ENCODE peak calls at places on chromosomes 6 and 20, in five cellular contexts. One of them, this sample, is unnamed.

GRCh38 chr6:47479156-47479541 is 1.6 kb downstream of the CD2AP start:
- DNase-seq in neuronal stem cell: no peak
- DNase-seq in IMR-90: peak; percentile 17
- DNase-seq in H1: no peak
- DNase-seq in trophoblast cell: no peak
- DNase-seq in this sample: peak; percentile 24

GRCh38 chr6:56359201-56359899 is 112.0 kb upstream of the COL21A1 start:
- DNase-seq in neuronal stem cell: peak; percentile 75
- DNase-seq in IMR-90: peak; percentile 79
- DNase-seq in H1: no peak
- DNase-seq in trophoblast cell: peak; percentile 53
- DNase-seq in this sample: peak; percentile 80

GRCh38 chr6:2165216-2165725 is 80.1 kb downstream of the GMDS start:
- DNase-seq in neuronal stem cell: no peak
- DNase-seq in IMR-90: no peak
- DNase-seq in H1: no peak
- DNase-seq in trophoblast cell: no peak
- DNase-seq in this sample: no peak

GRCh38 chr6:45789238-45789637 is 226.4 kb downstream of the CLIC5 start:
- DNase-seq in neuronal stem cell: no peak
- DNase-seq in IMR-90: no peak
- DNase-seq in H1: no peak
- DNase-seq in trophoblast cell: no peak
- DNase-seq in this sample: no peak

GRCh38 chr6:16244446-16244845 is 6.1 kb downstream of the GMPR start:
- DNase-seq in neuronal stem cell: no peak
- DNase-seq in IMR-90: no peak
- DNase-seq in H1: no peak
- DNase-seq in trophoblast cell: no peak
- DNase-seq in this sample: no peak

GRCh38 chr20:4216142-4216735 is 200.9 kb upstream of the RNF24 start:
- DNase-seq in neuronal stem cell: no peak
- DNase-seq in IMR-90: peak; percentile 38
- DNase-seq in H1: no peak
- DNase-seq in trophoblast cell: peak; percentile 93
- DNase-seq in this sample: no peak

GRCh38 chr20:32343438-32343837 is 14.7 kb upstream of the ASXL1 start:
- DNase-seq in neuronal stem cell: no peak
- DNase-seq in IMR-90: peak; percentile 85
- DNase-seq in H1: no peak
- DNase-seq in trophoblast cell: peak; percentile 27
- DNase-seq in this sample: peak; percentile 73

GRCh38 chr6:1667805-1668175 is 58.1 kb downstream of the FOXC1 start:
- DNase-seq in neuronal stem cell: no peak
- DNase-seq in IMR-90: no peak
- DNase-seq in H1: no peak
- DNase-seq in trophoblast cell: no peak
- DNase-seq in this sample: no peak

GRCh38 chr6:82875573-82876185 is 190.0 kb downstream of the UBE3D start:
- DNase-seq in neuronal stem cell: no peak
- DNase-seq in IMR-90: peak; percentile 91
- DNase-seq in H1: no peak
- DNase-seq in trophoblast cell: no peak
- DNase-seq in this sample: peak; percentile 62

GRCh38 chr20:24782801-24783630 is 166.1 kb upstream of the CST7 start:
- DNase-seq in neuronal stem cell: no peak
- DNase-seq in IMR-90: no peak
- DNase-seq in H1: no peak
- DNase-seq in trophoblast cell: no peak
- DNase-seq in this sample: no peak

GRCh38 chr6:39339557-39340555 is 17.4 kb upstream of the KCNK16 start:
- DNase-seq in neuronal stem cell: no peak
- DNase-seq in IMR-90: no peak
- DNase-seq in H1: no peak
- DNase-seq in trophoblast cell: no peak
- DNase-seq in this sample: peak; percentile 17

DNA sequence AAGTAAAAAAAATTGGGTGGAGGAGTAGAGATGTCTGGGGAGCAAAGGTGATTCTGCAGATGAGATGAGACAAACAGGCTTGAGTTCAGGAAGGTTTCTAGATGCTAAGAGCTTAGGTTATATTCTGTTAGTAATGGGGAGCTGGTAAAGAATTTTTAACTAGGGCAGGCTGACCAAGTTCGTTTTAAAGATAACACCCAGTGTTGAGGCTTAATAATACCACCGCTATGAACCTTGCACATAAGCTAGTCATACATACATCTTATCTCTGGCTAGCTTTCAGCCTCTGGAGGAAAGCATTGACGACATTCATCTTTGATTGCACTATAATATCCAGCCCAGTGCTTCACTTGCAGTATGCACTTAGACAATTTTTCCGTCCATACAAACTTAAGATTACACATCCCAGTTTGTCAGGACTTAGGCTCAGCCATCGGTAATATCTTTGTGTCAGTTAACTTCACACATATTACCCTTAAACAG is 12.1 kb downstream of the NHSL1 start:
- DNase-seq in neuronal stem cell: no peak
- DNase-seq in IMR-90: no peak
- DNase-seq in H1: no peak
- DNase-seq in trophoblast cell: no peak
- DNase-seq in this sample: no peak
- H3K23ac ChIP-seq in neuronal stem cell: no peak overlapping the region
- H3K23ac ChIP-seq in IMR-90: no peak overlapping the region
- H3K23ac ChIP-seq in H1: no peak overlapping the region
- H3K23ac ChIP-seq in trophoblast cell: no peak overlapping the region
- H3K23ac ChIP-seq in this sample: no peak overlapping the region

GRCh38 chr6:13934721-13935120 is 10.0 kb downstream of the RNF182 start:
- DNase-seq in neuronal stem cell: no peak
- DNase-seq in IMR-90: no peak
- DNase-seq in H1: no peak
- DNase-seq in trophoblast cell: no peak
- DNase-seq in this sample: no peak
- H3K4me3 ChIP-seq in neuronal stem cell: no peak overlapping the region
- H3K4me3 ChIP-seq in IMR-90: no peak overlapping the region
- H3K4me3 ChIP-seq in H1: no peak overlapping the region
- H3K4me3 ChIP-seq in trophoblast cell: no peak overlapping the region
- H3K4me3 ChIP-seq in this sample: no peak overlapping the region

DNA sequence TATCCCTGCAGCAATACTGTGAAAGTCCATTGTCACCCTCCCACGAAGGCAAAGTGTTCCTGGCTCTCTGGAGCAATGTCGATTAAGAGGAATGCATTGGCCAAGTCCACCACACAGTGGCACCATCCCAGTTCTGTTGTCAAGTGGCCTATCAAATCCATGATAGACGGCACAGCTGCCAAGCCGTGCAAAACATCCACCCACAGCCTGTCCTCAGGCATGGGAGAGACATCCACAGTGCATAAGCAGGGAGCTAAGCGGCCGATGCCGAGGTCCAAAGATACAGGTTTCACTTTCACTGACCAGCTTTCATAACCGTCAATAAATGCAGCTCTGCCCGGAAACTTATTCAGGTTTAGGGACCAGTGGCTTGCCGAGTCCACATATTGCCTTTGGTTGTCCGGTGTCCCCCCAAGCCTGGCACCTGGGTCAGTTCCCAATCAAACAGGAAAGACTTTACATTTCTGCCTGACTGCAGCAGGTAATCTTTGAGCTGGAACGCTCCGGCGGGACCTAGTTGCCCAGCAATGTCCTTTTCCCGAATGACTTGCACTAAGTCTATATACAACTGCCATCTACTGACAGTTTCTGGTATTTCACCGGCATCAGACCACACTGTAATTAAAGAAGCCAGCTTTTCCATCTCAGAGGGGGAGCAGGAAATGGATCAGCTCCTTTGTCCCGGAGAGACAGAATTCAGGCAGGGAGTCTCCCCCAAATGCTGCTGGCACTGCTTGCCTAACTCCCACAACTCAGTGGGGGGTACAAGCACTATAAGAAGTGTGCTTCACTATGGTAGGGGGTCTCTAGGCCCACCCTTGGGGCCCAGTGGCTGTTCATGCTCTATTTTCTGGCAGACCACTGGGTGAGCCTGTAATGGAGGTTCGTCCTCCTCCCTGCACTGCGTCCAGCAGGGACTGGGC is 6.3 kb downstream of the ZKSCAN3 start:
- DNase-seq in neuronal stem cell: peak; percentile 64
- DNase-seq in IMR-90: peak; percentile 91
- DNase-seq in H1: peak; percentile 62
- DNase-seq in trophoblast cell: peak; percentile 72
- DNase-seq in this sample: peak; percentile 93
- H4K91ac ChIP-seq in neuronal stem cell: no peak overlapping the region
- H4K91ac ChIP-seq in IMR-90: peak overlapping the region; percentile 76
- H4K91ac ChIP-seq in H1: peak overlapping the region; percentile 75
- H4K91ac ChIP-seq in trophoblast cell: no peak overlapping the region
- H4K91ac ChIP-seq in this sample: peak overlapping the region; percentile 95

GRCh38 chr6:53066059-53066406 is 829 bp downstream of the FBXO9 start:
- DNase-seq in neuronal stem cell: no peak
- DNase-seq in IMR-90: peak; percentile 28
- DNase-seq in H1: no peak
- DNase-seq in trophoblast cell: peak; percentile 42
- DNase-seq in this sample: peak; percentile 63
- H3K23ac ChIP-seq in neuronal stem cell: peak overlapping the region; percentile 85
- H3K23ac ChIP-seq in IMR-90: peak overlapping the region; percentile 90
- H3K23ac ChIP-seq in H1: no peak overlapping the region
- H3K23ac ChIP-seq in trophoblast cell: no peak overlapping the region
- H3K23ac ChIP-seq in this sample: no peak overlapping the region